ENCODE peak calls at places on chromosomes 13 and 19, in five cellular contexts. C is mammary epithelial cell, K is breast epithelium, B is SJSA1, T is IMR-90. D is an unnamed sample. For H3K36me3 and H3K4me1, the result is how much of the 10 kb centered on the place peaks cover.

GRCh38 chr13:26721251-26721939 is 39.2 kb downstream of the GPR12 start:
- DNase-seq in C (no peak), K (no peak), B (no peak), T (no peak), D (no peak)

GRCh38 chr19:6464070-6464873 is at the start of gene CRB3:
- DNase-seq in C (peak), K (peak), B (no peak), T (no peak), D (peak)

GRCh38 chr19:2239771-2240770 is 3.4 kb downstream of the SF3A2 start:
- DNase-seq in C (no peak), K (no peak), B (peak), T (peak), D (no peak)

GRCh38 chr19:495440-496332 is 600 bp upstream of the MADCAM1 start:
- DNase-seq in C (no peak), K (no peak), B (peak), T (peak), D (no peak)

GRCh38 chr19:39064405-39064804 is 19.8 kb upstream of the ACP7 start:
- DNase-seq in C (no peak), K (no peak), B (no peak), T (no peak), D (no peak)

GRCh38 chr19:17421942-17422341 is 2.1 kb downstream of the MVB12A start:
- DNase-seq in C (no peak), K (no peak), B (no peak), T (no peak), D (no peak)

GRCh38 chr19:1042689-1043511 is 3.0 kb downstream of the ABCA7 start:
- DNase-seq in C (no peak), K (no peak), B (no peak), T (no peak), D (no peak)

GRCh38 chr19:695350-695949 is at the start of gene PRSS57:
- DNase-seq in C (no peak), K (no peak), B (no peak), T (no peak), D (no peak)

GRCh38 chr19:17289489-17289888 is 7.8 kb downstream of the ANKLE1 start:
- DNase-seq in C (no peak), K (no peak), B (peak), T (peak), D (no peak)

GRCh38 chr19:15038304-15038703 is 11.0 kb upstream of the CASP14 start:
- DNase-seq in C (peak), K (no peak), B (no peak), T (no peak), D (no peak)

GRCh38 chr13:71854401-71854800 is 12.6 kb downstream of the DACH1 start:
- DNase-seq in C (no peak), K (no peak), B (no peak), T (no peak), D (no peak)

GRCh38 chr19:34480491-34480890 is 1.1 kb upstream of the WTIP start:
- DNase-seq in C (no peak), K (no peak), B (no peak), T (no peak), D (no peak)

GRCh38 chr19:39568604-39569003 is 28.6 kb upstream of the EID2 start:
- DNase-seq in C (peak), K (no peak), B (peak), T (no peak), D (no peak)

GRCh38 chr13:110546933-110547332 is 14.6 kb downstream of the RAB20 start:
- DNase-seq in C (peak), K (peak), B (peak), T (peak), D (no peak)

GRCh38 chr19:10726268-10726667 is 8.4 kb downstream of the DNM2 start:
- DNase-seq in C (no peak), K (no peak), B (no peak), T (no peak), D (no peak)

GRCh38 chr19:10724573-10725071 is 6.7 kb downstream of the DNM2 start:
- DNase-seq in C (no peak), K (no peak), B (no peak), T (no peak), D (no peak)

GRCh38 chr19:10727599-10728250 is 9.8 kb downstream of the DNM2 start:
- DNase-seq in C (no peak), K (no peak), B (no peak), T (no peak), D (no peak)

GRCh38 chr19:10729406-10729805 is 11.5 kb downstream of the DNM2 start:
- DNase-seq in C (no peak), K (no peak), B (no peak), T (no peak), D (no peak)

DNA sequence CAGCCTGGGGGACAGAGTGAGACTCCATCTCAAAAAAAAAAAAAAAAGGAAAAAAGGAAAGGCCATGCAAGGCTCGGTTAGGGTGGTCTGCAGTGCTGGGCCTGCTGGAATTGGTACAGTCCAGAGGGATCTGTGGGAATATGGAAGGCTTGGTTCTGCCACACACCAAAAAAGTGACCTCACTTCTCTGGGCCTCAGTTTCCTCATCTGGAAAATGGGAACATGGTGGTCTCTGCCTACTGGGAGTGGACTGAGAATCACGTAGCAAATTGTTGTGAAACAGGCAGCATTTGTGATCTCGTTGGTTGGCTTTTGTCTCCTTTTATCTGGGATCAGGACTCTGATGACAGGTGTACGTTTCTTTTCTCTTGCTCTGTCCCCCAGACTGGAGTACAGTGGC is 7.5 kb downstream of the DNM2 start:
- DNase-seq in C (no peak), K (no peak), B (no peak), T (no peak), D (no peak)
- H3K36me3 ChIP-seq in C (under half), K (under half), B (under half), T (under half), D (under half)

DNA sequence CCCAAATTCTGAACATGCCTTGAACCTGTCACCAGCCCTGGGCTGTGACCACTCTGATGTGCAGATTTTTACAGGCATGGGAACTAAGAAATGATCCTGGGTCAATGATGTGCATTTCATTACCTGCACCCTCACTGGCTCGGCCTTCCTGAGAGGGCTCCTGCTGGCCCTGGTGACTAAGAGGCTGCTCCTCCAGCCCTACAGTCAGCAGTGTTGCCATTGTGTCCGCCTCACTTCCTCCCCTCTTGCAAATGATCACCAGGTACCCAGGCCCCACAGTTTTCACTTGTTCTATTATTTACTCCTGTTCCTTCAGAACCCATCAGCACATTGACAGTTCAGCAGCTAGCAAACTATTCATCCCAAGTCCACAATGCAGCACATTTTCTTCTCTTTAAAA is 29.4 kb downstream of the STARD13 start:
- DNase-seq in C (no peak), K (no peak), B (no peak), T (no peak), D (no peak)
- H3K4me1 ChIP-seq in C (under half), K (under half), B (under half), T (under half), D (under half)

GRCh38 chr13:114021464-114022308 is 47.8 kb upstream of the C13orf46 start:
- DNase-seq in C (no peak), K (no peak), B (no peak), T (no peak), D (no peak)
- H3K36me3 ChIP-seq in C (under half), K (under half), B (half or more), T (half or more), D (under half)

GRCh38 chr19:49142866-49143335 is 12.3 kb downstream of the HRC start:
- DNase-seq in C (peak), K (peak), B (peak), T (peak), D (no peak)
- H3K4me1 ChIP-seq in C (under half), K (under half), B (under half), T (under half), D (under half)

DNA sequence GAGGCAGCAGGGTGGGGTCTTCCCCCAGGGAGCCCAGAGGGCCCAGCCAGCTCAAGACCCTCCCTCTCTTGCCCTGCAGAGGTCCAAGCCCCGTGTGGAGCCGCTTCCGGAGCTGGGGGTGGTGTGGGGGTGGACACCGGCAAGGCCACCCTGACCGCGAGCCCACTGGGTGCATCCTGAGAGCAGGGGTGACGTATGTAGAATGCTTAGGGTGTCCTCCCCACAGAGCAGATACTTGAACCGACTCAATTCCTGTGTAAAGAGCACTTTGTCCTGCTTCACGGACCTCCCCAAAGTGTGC is 14.8 kb downstream of the UBXN6 start:
- DNase-seq in C (no peak), K (no peak), B (no peak), T (no peak), D (no peak)
- H3K36me3 ChIP-seq in C (under half), K (under half), B (half or more), T (under half), D (under half)